ENCODE peak calls at places on chromosomes 16 and 17, in five cellular contexts. M, B, P, E and G are unnamed samples.

GRCh38 chr17:4607261-4607731 is 23.0 kb downstream of the SMTNL2 start:
- DNase-seq in M (no peak), B (no peak), P (peak), E (no peak), G (no peak)

GRCh38 chr17:39738568-39738901 is 797 bp downstream of the GRB7 start:
- DNase-seq in M (peak), B (no peak), P (no peak), E (peak), G (no peak)

GRCh38 chr16:17518441-17518840 is 47.7 kb upstream of the XYLT1 start:
- DNase-seq in M (no peak), B (no peak), P (no peak), E (no peak), G (peak)

GRCh38 chr17:75891605-75892555 is 4.9 kb downstream of the TRIM65 start:
- DNase-seq in M (no peak), B (no peak), P (no peak), E (no peak), G (no peak)

GRCh38 chr17:19315104-19315503 is 47.4 kb downstream of the B9D1 start:
- DNase-seq in M (no peak), B (no peak), P (no peak), E (no peak), G (no peak)

GRCh38 chr17:42409467-42410351 is 13.3 kb downstream of the CAVIN1 start:
- DNase-seq in M (no peak), B (no peak), P (peak), E (peak), G (peak)

GRCh38 chr17:33291248-33292183 is 1.6 kb downstream of the ASIC2 start:
- DNase-seq in M (no peak), B (peak), P (peak), E (no peak), G (peak)

GRCh38 chr16:64695684-64696083 is 426.2 kb downstream of the CDH11 start:
- DNase-seq in M (no peak), B (no peak), P (no peak), E (no peak), G (peak)

GRCh38 chr16:2591476-2592240 is 53.8 kb downstream of the PDPK1 start:
- DNase-seq in M (no peak), B (no peak), P (no peak), E (no peak), G (no peak)

GRCh38 chr17:21239680-21240374 is 13.4 kb downstream of the NATD1 start:
- DNase-seq in M (no peak), B (no peak), P (peak), E (no peak), G (peak)

GRCh38 chr16:50273888-50274770 is 7.8 kb downstream of the ADCY7 start:
- DNase-seq in M (peak), B (no peak), P (no peak), E (no peak), G (no peak)

GRCh38 chr16:10923650-10924214 is 18.5 kb downstream of the DEXI start:
- DNase-seq in M (no peak), B (no peak), P (no peak), E (no peak), G (no peak)

GRCh38 chr16:64580558-64580957 is 541.3 kb downstream of the CDH11 start:
- DNase-seq in M (no peak), B (peak), P (no peak), E (no peak), G (no peak)

GRCh38 chr17:41490620-41491019 is 910 bp upstream of the KRT36 start:
- DNase-seq in M (no peak), B (no peak), P (no peak), E (no peak), G (no peak)

GRCh38 chr16:3458278-3458851 is 14.9 kb downstream of the NAA60 start:
- DNase-seq in M (no peak), B (no peak), P (peak), E (no peak), G (no peak)

GRCh38 chr16:55292491-55292890 is 31.5 kb upstream of the IRX6 start:
- DNase-seq in M (no peak), B (peak), P (no peak), E (no peak), G (no peak)

GRCh38 chr17:15287533-15288267 is 22.6 kb upstream of the PMP22 start:
- DNase-seq in M (no peak), B (no peak), P (peak), E (no peak), G (peak)

GRCh38 chr16:65071371-65072311 is 50.2 kb downstream of the CDH11 start:
- DNase-seq in M (no peak), B (no peak), P (peak), E (no peak), G (peak)

GRCh38 chr17:79797492-79798295 is 817 bp upstream of the CBX8 start:
- DNase-seq in M (no peak), B (no peak), P (no peak), E (no peak), G (no peak)

GRCh38 chr17:55768946-55769624 is 18.2 kb downstream of the PCTP start:
- DNase-seq in M (no peak), B (no peak), P (peak), E (no peak), G (peak)

GRCh38 chr17:41530062-41531048 is 2.2 kb upstream of the KRT19 start:
- DNase-seq in M (no peak), B (no peak), P (peak), E (no peak), G (peak)

GRCh38 chr16:72789465-72789864 is 258.5 kb downstream of the ZFHX3 start:
- DNase-seq in M (no peak), B (no peak), P (no peak), E (no peak), G (no peak)

GRCh38 chr16:4140652-4141051 is 24.4 kb upstream of the ADCY9 start:
- DNase-seq in M (no peak), B (no peak), P (peak), E (no peak), G (peak)

GRCh38 chr17:36001862-36002603 is 680 bp upstream of the CCL15 start:
- DNase-seq in M (no peak), B (no peak), P (no peak), E (no peak), G (no peak)

GRCh38 chr17:45229681-45230409 is 8.2 kb downstream of the FMNL1 start:
- DNase-seq in M (no peak), B (no peak), P (peak), E (no peak), G (no peak)

GRCh38 chr17:39593371-39593770 is 14.3 kb downstream of the NEUROD2 start:
- DNase-seq in M (no peak), B (no peak), P (no peak), E (no peak), G (no peak)

GRCh38 chr17:52470553-52470952 is 312.0 kb upstream of the CA10 start:
- DNase-seq in M (no peak), B (no peak), P (no peak), E (no peak), G (no peak)

GRCh38 chr17:47785538-47786123 is 36.0 kb downstream of the OSBPL7 start:
- DNase-seq in M (no peak), B (no peak), P (peak), E (no peak), G (peak)

GRCh38 chr16:88810868-88811599 is 694 bp downstream of the APRT start:
- DNase-seq in M (peak), B (no peak), P (peak), E (peak), G (peak)

GRCh38 chr16:49789617-49790016 is 66.3 kb downstream of the ZNF423 start:
- DNase-seq in M (no peak), B (no peak), P (no peak), E (no peak), G (no peak)

GRCh38 chr17:56688151-56688550 is 94.7 kb downstream of the NOG start:
- DNase-seq in M (no peak), B (no peak), P (no peak), E (no peak), G (no peak)

GRCh38 chr17:82942166-82943130 is 102.6 kb upstream of the ZNF750 start:
- DNase-seq in M (no peak), B (no peak), P (no peak), E (peak), G (no peak)

GRCh38 chr16:78478267-78478821 is 378.9 kb downstream of the WWOX start:
- DNase-seq in M (no peak), B (no peak), P (peak), E (no peak), G (peak)

GRCh38 chr16:10579965-10580918 is at the start of gene EMP2:
- DNase-seq in M (no peak), B (peak), P (peak), E (peak), G (peak)

GRCh38 chr16:86281435-86281834 is 228.9 kb upstream of the FOXF1 start:
- DNase-seq in M (no peak), B (no peak), P (no peak), E (no peak), G (no peak)

GRCh38 chr17:44804301-44805061 is 25.6 kb downstream of the GJC1 start:
- DNase-seq in M (no peak), B (no peak), P (peak), E (no peak), G (peak)

GRCh38 chr17:41500131-41500911 is 5.1 kb downstream of the KRT13 start:
- DNase-seq in M (no peak), B (no peak), P (peak), E (no peak), G (peak)

GRCh38 chr16:66289986-66290385 is 76.5 kb upstream of the CDH5 start:
- DNase-seq in M (no peak), B (no peak), P (no peak), E (no peak), G (no peak)

GRCh38 chr17:21505819-21506815 is 130.0 kb downstream of the KCNJ12 start:
- DNase-seq in M (no peak), B (no peak), P (no peak), E (no peak), G (no peak)

GRCh38 chr17:31320231-31320630 is 1.2 kb downstream of the EVI2A start:
- DNase-seq in M (no peak), B (no peak), P (no peak), E (no peak), G (no peak)

GRCh38 chr17:31321481-31321880 is at the start of gene EVI2A:
- DNase-seq in M (peak), B (no peak), P (peak), E (no peak), G (peak)

GRCh38 chr17:31319253-31319661 is 2.2 kb downstream of the EVI2A start:
- DNase-seq in M (no peak), B (no peak), P (no peak), E (no peak), G (no peak)

GRCh38 chr17:31321971-31322370 is 549 bp upstream of the EVI2A start:
- DNase-seq in M (no peak), B (no peak), P (no peak), E (no peak), G (no peak)

GRCh38 chr17:31320791-31321190 is 631 bp downstream of the EVI2A start:
- DNase-seq in M (no peak), B (no peak), P (peak), E (no peak), G (peak)
- H3K4me3 ChIP-seq in M (peak), B (no peak), P (peak), E (peak), G (peak)

GRCh38 chr17:2797632-2798031 is 1.4 kb downstream of the RAP1GAP2 start:
- DNase-seq in M (no peak), B (no peak), P (no peak), E (no peak), G (no peak)

GRCh38 chr17:2796164-2797140 is at the start of gene RAP1GAP2:
- DNase-seq in M (peak), B (no peak), P (no peak), E (no peak), G (no peak)

GRCh38 chr17:2797226-2797625 is 988 bp downstream of the RAP1GAP2 start:
- DNase-seq in M (no peak), B (no peak), P (no peak), E (no peak), G (no peak)

GRCh38 chr17:2794116-2794803 is 2.0 kb upstream of the RAP1GAP2 start:
- DNase-seq in M (no peak), B (no peak), P (no peak), E (no peak), G (no peak)

GRCh38 chr17:2795412-2796163 is 650 bp upstream of the RAP1GAP2 start:
- DNase-seq in M (peak), B (no peak), P (no peak), E (no peak), G (no peak)
- H3K4me3 ChIP-seq in M (peak), B (no peak), P (no peak), E (peak), G (no peak)

GRCh38 chr17:57940217-57940616 is 15.0 kb downstream of the CUEDC1 start:
- DNase-seq in M (no peak), B (no peak), P (no peak), E (no peak), G (no peak)
- H3K4me3 ChIP-seq in M (no peak), B (no peak), P (no peak), E (no peak), G (no peak)

GRCh38 chr17:64016248-64016784 is 4.1 kb downstream of the ICAM2 start:
- DNase-seq in M (no peak), B (no peak), P (no peak), E (no peak), G (no peak)
- H3K4me3 ChIP-seq in M (peak), B (no peak), P (no peak), E (no peak), G (no peak)

GRCh38 chr16:84594725-84595038 is 23.2 kb downstream of the COTL1 start:
- DNase-seq in M (no peak), B (no peak), P (no peak), E (no peak), G (no peak)
- H3K4me3 ChIP-seq in M (peak), B (no peak), P (no peak), E (no peak), G (no peak)

GRCh38 chr17:81094744-81095607 is 60.0 kb downstream of the BAIAP2 start:
- DNase-seq in M (peak), B (peak), P (peak), E (peak), G (peak)
- H3K4me3 ChIP-seq in M (peak), B (no peak), P (peak), E (no peak), G (peak)

DNA sequence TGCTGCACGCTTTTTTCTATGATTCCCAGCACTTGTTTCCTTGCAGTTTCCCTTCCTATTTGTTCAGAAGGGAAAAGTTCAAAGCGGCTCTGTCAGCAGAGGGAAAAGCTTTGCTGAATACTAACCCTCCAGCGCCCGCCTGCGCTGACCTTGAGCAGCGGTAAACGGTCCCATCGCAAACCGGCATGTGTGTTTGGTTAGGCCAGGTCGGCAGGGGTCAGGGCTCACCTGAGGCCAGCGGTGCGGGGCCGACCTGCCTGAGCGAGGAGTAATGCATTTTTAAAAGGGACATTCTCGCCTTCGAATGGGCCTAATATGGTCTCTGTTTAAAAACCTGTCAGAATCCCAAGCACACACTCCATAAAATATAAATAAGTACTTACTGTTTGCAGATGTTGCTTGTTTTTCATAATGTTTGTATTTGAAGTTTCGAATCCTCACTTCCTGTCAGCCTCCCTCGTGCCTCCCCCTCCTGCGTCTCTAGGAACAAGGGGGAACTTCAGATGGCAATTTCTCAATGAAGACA is 110.1 kb downstream of the IRX3 start:
- DNase-seq in M (no peak), B (no peak), P (peak), E (no peak), G (no peak)
- H3K4me3 ChIP-seq in M (no peak), B (no peak), P (peak), E (no peak), G (no peak)